ENCODE peak calls at places on chromosomes 5 and 9, in seven cellular contexts. L, C, Z, U, N, B and S are unnamed samples. For H3K79me2, the result is how much of the 10 kb centered on the place peaks cover.

GRCh38 chr5:61840354-61840753 is 465.7 kb upstream of the KIF2A start:
- DNase-seq in L (no peak), C (no peak), Z (no peak), U (peak), N (peak), B (no peak), S (no peak)

GRCh38 chr9:123282343-123283047 is 14.1 kb upstream of the STRBP start:
- DNase-seq in L (no peak), C (no peak), Z (no peak), U (no peak), N (no peak), B (peak), S (peak)

GRCh38 chr5:115815693-115816225 is 700 bp downstream of the CDO1 start:
- DNase-seq in L (peak), C (peak), Z (no peak), U (peak), N (peak), B (no peak), S (no peak)

GRCh38 chr9:128383007-128383753 is 12.0 kb downstream of the URM1 start:
- DNase-seq in L (no peak), C (no peak), Z (no peak), U (peak), N (no peak), B (no peak), S (no peak)

GRCh38 chr9:95876595-95876994 is 1.1 kb downstream of the ERCC6L2 start:
- DNase-seq in L (no peak), C (no peak), Z (peak), U (no peak), N (no peak), B (no peak), S (peak)

GRCh38 chr5:38190111-38190510 is 68.2 kb upstream of the EGFLAM start:
- DNase-seq in L (no peak), C (no peak), Z (no peak), U (no peak), N (no peak), B (no peak), S (no peak)

GRCh38 chr9:79542735-79543504 is 28.8 kb upstream of the TLE4 start:
- DNase-seq in L (no peak), C (no peak), Z (no peak), U (no peak), N (no peak), B (no peak), S (no peak)

GRCh38 chr5:82753374-82753773 is 323.8 kb downstream of the TMEM167A start:
- DNase-seq in L (no peak), C (no peak), Z (no peak), U (no peak), N (no peak), B (no peak), S (no peak)

GRCh38 chr9:122325124-122325523 is 45.7 kb upstream of the PTGS1 start:
- DNase-seq in L (no peak), C (no peak), Z (no peak), U (no peak), N (peak), B (no peak), S (no peak)

GRCh38 chr9:1233568-1233967 is 183.4 kb downstream of the DMRT2 start:
- DNase-seq in L (no peak), C (no peak), Z (no peak), U (no peak), N (no peak), B (no peak), S (no peak)

GRCh38 chr9:69815313-69815712 is 5.3 kb upstream of the CFAP95 start:
- DNase-seq in L (no peak), C (no peak), Z (no peak), U (no peak), N (no peak), B (no peak), S (no peak)

GRCh38 chr5:66821626-66822429 is 225.6 kb downstream of the MAST4 start:
- DNase-seq in L (no peak), C (no peak), Z (no peak), U (no peak), N (no peak), B (no peak), S (no peak)

GRCh38 chr9:31908158-31908890 is 476.1 kb upstream of the ACO1 start:
- DNase-seq in L (no peak), C (no peak), Z (no peak), U (no peak), N (no peak), B (peak), S (peak)

GRCh38 chr5:13510616-13511015 is 433.9 kb downstream of the DNAH5 start:
- DNase-seq in L (peak), C (no peak), Z (no peak), U (no peak), N (no peak), B (no peak), S (no peak)

GRCh38 chr5:115151208-115151805 is 18.4 kb downstream of the TRIM36 start:
- DNase-seq in L (no peak), C (no peak), Z (no peak), U (peak), N (no peak), B (no peak), S (no peak)

GRCh38 chr5:72271696-72272095 is 48.3 kb downstream of the MRPS27 start:
- DNase-seq in L (no peak), C (no peak), Z (no peak), U (no peak), N (no peak), B (no peak), S (no peak)

GRCh38 chr5:62779010-62779422 is 200.4 kb downstream of the LRRC70 start:
- DNase-seq in L (peak), C (peak), Z (peak), U (peak), N (peak), B (peak), S (peak)

GRCh38 chr5:131530706-131531331 is 104.2 kb downstream of the RAPGEF6 start:
- DNase-seq in L (no peak), C (no peak), Z (no peak), U (no peak), N (no peak), B (no peak), S (no peak)

GRCh38 chr5:66415208-66415607 is 181.0 kb upstream of the MAST4 start:
- DNase-seq in L (no peak), C (no peak), Z (no peak), U (no peak), N (no peak), B (no peak), S (no peak)

GRCh38 chr9:125521462-125522327 is 185.3 kb downstream of the MAPKAP1 start:
- DNase-seq in L (no peak), C (no peak), Z (no peak), U (no peak), N (peak), B (peak), S (no peak)

GRCh38 chr9:125523681-125524080 is 183.3 kb downstream of the MAPKAP1 start:
- DNase-seq in L (no peak), C (no peak), Z (no peak), U (no peak), N (no peak), B (no peak), S (no peak)

GRCh38 chr9:125524522-125524921 is 182.5 kb downstream of the MAPKAP1 start:
- DNase-seq in L (no peak), C (no peak), Z (no peak), U (peak), N (no peak), B (no peak), S (no peak)

GRCh38 chr9:125519741-125520140 is 187.3 kb downstream of the MAPKAP1 start:
- DNase-seq in L (no peak), C (no peak), Z (no peak), U (no peak), N (no peak), B (no peak), S (no peak)

GRCh38 chr9:125522328-125522725 is 184.7 kb downstream of the MAPKAP1 start:
- DNase-seq in L (no peak), C (no peak), Z (no peak), U (no peak), N (peak), B (no peak), S (peak)
- H2AFZ ChIP-seq in L (no peak), C (no peak), Z (no peak), U (no peak), N (no peak), B (no peak), S (no peak)

GRCh38 chr9:92483896-92484545 is 1.7 kb upstream of the ASPN start:
- DNase-seq in L (no peak), C (no peak), Z (no peak), U (no peak), N (no peak), B (no peak), S (no peak)

GRCh38 chr9:92482336-92482735 is at the start of gene ASPN:
- DNase-seq in L (peak), C (no peak), Z (no peak), U (no peak), N (peak), B (no peak), S (no peak)

GRCh38 chr9:92476962-92477361 is 5.3 kb downstream of the ASPN start:
- DNase-seq in L (no peak), C (no peak), Z (no peak), U (no peak), N (no peak), B (no peak), S (no peak)

GRCh38 chr9:92481029-92481633 is 1.2 kb downstream of the ASPN start:
- DNase-seq in L (no peak), C (no peak), Z (peak), U (no peak), N (peak), B (no peak), S (no peak)

GRCh38 chr9:92480332-92480771 is 2.0 kb downstream of the ASPN start:
- DNase-seq in L (peak), C (no peak), Z (no peak), U (no peak), N (peak), B (no peak), S (no peak)
- H3K4me2 ChIP-seq in L (peak), C (peak), Z (no peak), U (peak), N (peak), B (no peak), S (no peak)

GRCh38 chr9:92968081-92968480 is 20.8 kb downstream of the FGD3 start:
- DNase-seq in L (no peak), C (no peak), Z (no peak), U (no peak), N (no peak), B (no peak), S (no peak)
- H3K79me2 ChIP-seq in L (under half), C (under half), Z (under half), U (under half), N (under half), B (under half), S (under half)

DNA sequence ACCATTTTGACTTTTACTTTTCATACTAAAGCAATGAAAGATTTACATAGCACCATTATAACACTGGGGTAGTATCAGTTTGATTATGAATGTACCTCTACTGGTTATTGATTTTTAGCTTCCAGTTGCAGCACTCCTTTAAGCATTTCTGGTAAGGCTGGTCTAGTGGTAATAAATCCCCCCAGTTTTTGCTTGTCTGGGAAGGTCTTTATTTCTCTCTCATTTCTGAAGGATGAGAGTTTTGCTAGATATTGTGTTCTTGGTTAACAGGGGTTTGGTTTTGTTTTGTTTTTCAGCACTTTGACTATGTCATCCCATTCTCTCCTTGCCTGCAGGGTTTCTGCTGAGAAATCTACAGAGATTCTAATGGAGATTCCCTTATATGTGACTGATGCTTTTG is 26.9 kb upstream of the IGFBPL1 start:
- DNase-seq in L (no peak), C (no peak), Z (no peak), U (no peak), N (no peak), B (no peak), S (no peak)
- H2AFZ ChIP-seq in L (no peak), C (no peak), Z (no peak), U (no peak), N (no peak), B (no peak), S (no peak)

DNA sequence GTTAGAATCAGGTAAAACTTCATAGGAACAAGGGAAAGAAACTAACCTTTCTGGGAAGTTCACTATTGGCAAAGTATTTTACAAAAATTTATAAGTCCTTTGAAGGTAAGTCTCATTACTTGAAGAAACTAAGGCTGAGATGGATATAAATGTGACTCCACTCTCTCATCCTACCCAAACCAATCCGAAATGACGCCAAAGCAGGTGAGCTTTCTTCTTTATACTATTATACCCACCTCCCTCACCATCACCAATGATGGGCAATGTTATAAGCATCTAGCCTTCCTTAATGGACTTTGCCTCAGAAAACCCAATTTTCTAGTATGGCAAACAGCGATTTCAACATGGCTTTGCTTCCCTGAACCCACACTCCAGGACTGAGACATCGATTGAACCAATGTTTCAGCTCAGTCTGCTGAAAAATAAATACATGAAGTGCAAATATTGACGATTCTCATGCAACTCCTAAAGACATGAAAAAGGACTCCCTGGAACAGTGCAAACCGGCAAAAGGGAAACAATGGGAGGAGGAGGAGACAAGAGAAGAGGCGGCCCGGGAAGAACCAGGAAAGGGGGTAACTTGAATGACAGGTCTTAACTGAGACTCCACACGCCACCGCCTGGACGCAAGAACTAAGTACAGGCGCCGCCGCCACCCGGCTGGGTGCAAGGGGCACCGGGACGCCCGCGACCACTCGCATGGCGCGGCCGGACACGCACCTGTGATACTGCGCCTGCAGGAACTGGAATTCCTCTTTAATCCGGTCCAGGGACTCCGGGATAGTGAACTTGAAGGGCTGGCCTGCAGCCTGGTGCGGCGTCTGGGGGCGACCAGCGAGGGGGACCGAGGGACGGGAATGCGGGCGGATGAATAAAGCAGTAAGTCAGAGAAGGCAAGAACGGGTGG is 2.5 kb downstream of the TLE1 start:
- DNase-seq in L (peak), C (peak), Z (no peak), U (peak), N (peak), B (peak), S (peak)
- H3K4me2 ChIP-seq in L (peak), C (peak), Z (no peak), U (peak), N (peak), B (peak), S (peak)

GRCh38 chr9:14303110-14303509 is 10.8 kb downstream of the NFIB start:
- DNase-seq in L (no peak), C (no peak), Z (no peak), U (no peak), N (no peak), B (no peak), S (no peak)
- H3K79me2 ChIP-seq in L (half or more), C (half or more), Z (under half), U (under half), N (half or more), B (under half), S (half or more)

GRCh38 chr9:109971226-109971625 is 191.2 kb downstream of the PALM2AKAP2 start:
- DNase-seq in L (no peak), C (no peak), Z (no peak), U (no peak), N (no peak), B (no peak), S (no peak)

GRCh38 chr9:109974918-109975276 is 194.9 kb downstream of the PALM2AKAP2 start:
- DNase-seq in L (no peak), C (no peak), Z (no peak), U (no peak), N (no peak), B (no peak), S (no peak)

GRCh38 chr9:109974143-109974917 is 194.3 kb downstream of the PALM2AKAP2 start:
- DNase-seq in L (no peak), C (no peak), Z (no peak), U (no peak), N (no peak), B (no peak), S (no peak)

GRCh38 chr9:109973336-109973735 is 193.3 kb downstream of the PALM2AKAP2 start:
- DNase-seq in L (no peak), C (no peak), Z (no peak), U (no peak), N (no peak), B (no peak), S (no peak)

GRCh38 chr9:109972026-109973005 is 192.3 kb downstream of the PALM2AKAP2 start:
- DNase-seq in L (no peak), C (no peak), Z (no peak), U (peak), N (no peak), B (no peak), S (no peak)
- H2AFZ ChIP-seq in L (no peak), C (no peak), Z (no peak), U (no peak), N (no peak), B (no peak), S (no peak)

GRCh38 chr5:134568339-134568700 is 42.9 kb downstream of the JADE2 start:
- DNase-seq in L (no peak), C (no peak), Z (no peak), U (no peak), N (no peak), B (no peak), S (no peak)

GRCh38 chr5:134570886-134571285 is 45.4 kb downstream of the JADE2 start:
- DNase-seq in L (no peak), C (no peak), Z (no peak), U (no peak), N (no peak), B (no peak), S (no peak)

GRCh38 chr5:134568761-134569725 is 43.6 kb downstream of the JADE2 start:
- DNase-seq in L (no peak), C (peak), Z (no peak), U (no peak), N (no peak), B (no peak), S (peak)

GRCh38 chr5:134570365-134570758 is 44.9 kb downstream of the JADE2 start:
- DNase-seq in L (no peak), C (no peak), Z (no peak), U (no peak), N (no peak), B (no peak), S (no peak)

GRCh38 chr5:134569758-134570364 is 44.4 kb downstream of the JADE2 start:
- DNase-seq in L (no peak), C (no peak), Z (no peak), U (no peak), N (no peak), B (no peak), S (no peak)
- H3K4me2 ChIP-seq in L (no peak), C (no peak), Z (no peak), U (no peak), N (no peak), B (no peak), S (no peak)

GRCh38 chr5:134554319-134555222 is 29.1 kb downstream of the JADE2 start:
- DNase-seq in L (peak), C (peak), Z (no peak), U (peak), N (peak), B (no peak), S (peak)
- H3K79me2 ChIP-seq in L (under half), C (under half), Z (under half), U (under half), N (under half), B (under half), S (under half)